ENCODE peak calls at places on chromosomes 11 and 22, in four cellular contexts. One of them, this sample, is unnamed. For H3K9me3, the result is how much of the 10 kb centered on the place peaks cover.

GRCh38 chr11:58659404-58659803 is 36.9 kb downstream of the CNTF start:
- DNase-seq in colonic mucosa: no peak
- DNase-seq in CD4-positive, alpha-beta T cell: no peak
- DNase-seq in cardiac muscle cell: no peak
- DNase-seq in this sample: no peak

GRCh38 chr11:369336-370018 is at the start of gene B4GALNT4:
- DNase-seq in colonic mucosa: no peak
- DNase-seq in CD4-positive, alpha-beta T cell: no peak
- DNase-seq in cardiac muscle cell: peak
- DNase-seq in this sample: no peak

GRCh38 chr11:131688056-131688693 is 317.8 kb downstream of the NTM start:
- DNase-seq in colonic mucosa: peak
- DNase-seq in CD4-positive, alpha-beta T cell: no peak
- DNase-seq in cardiac muscle cell: peak
- DNase-seq in this sample: peak

GRCh38 chr11:8913961-8914660 is 3.1 kb downstream of the AKIP1 start:
- DNase-seq in colonic mucosa: no peak
- DNase-seq in CD4-positive, alpha-beta T cell: peak
- DNase-seq in cardiac muscle cell: peak
- DNase-seq in this sample: peak

GRCh38 chr22:34122064-34122463 is 201.8 kb upstream of the LARGE1 start:
- DNase-seq in colonic mucosa: no peak
- DNase-seq in CD4-positive, alpha-beta T cell: no peak
- DNase-seq in cardiac muscle cell: no peak
- DNase-seq in this sample: no peak

GRCh38 chr11:93741882-93742226 is 382 bp downstream of the C11orf54 start:
- DNase-seq in colonic mucosa: peak
- DNase-seq in CD4-positive, alpha-beta T cell: no peak
- DNase-seq in cardiac muscle cell: peak
- DNase-seq in this sample: peak

GRCh38 chr11:130872961-130873360 is 43.3 kb downstream of the SNX19 start:
- DNase-seq in colonic mucosa: no peak
- DNase-seq in CD4-positive, alpha-beta T cell: no peak
- DNase-seq in cardiac muscle cell: peak
- DNase-seq in this sample: no peak

GRCh38 chr11:2447253-2447950 is 2.6 kb downstream of the KCNQ1 start:
- DNase-seq in colonic mucosa: no peak
- DNase-seq in CD4-positive, alpha-beta T cell: no peak
- DNase-seq in cardiac muscle cell: no peak
- DNase-seq in this sample: no peak

DNA sequence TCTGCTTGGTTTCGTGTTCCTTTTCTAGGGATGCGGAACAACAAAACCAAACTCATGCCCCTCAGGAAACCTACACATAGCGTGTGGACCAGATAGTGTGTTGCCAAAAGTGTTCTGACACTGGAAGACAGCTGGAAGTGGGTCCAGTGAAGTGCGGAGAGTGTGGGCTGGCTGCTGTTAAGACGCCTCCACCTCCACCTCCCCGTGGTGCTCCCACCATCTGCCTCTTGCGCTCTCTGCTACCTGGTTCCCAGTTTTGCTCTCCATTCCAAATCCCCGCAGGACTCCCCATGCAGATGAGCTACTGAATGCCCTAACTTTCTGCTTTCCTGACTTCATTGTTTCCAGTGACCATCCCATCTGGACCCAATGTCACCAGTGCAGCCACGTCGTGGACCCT is 51.8 kb downstream of the NCAPD3 start:
- DNase-seq in colonic mucosa: no peak
- DNase-seq in CD4-positive, alpha-beta T cell: no peak
- DNase-seq in cardiac muscle cell: no peak
- DNase-seq in this sample: no peak
- H3K9me3 ChIP-seq in colonic mucosa: under half
- H3K9me3 ChIP-seq in CD4-positive, alpha-beta T cell: under half
- H3K9me3 ChIP-seq in cardiac muscle cell: under half
- H3K9me3 ChIP-seq in this sample: under half

GRCh38 chr11:46277623-46278386 is at the start of gene CREB3L1:
- DNase-seq in colonic mucosa: peak
- DNase-seq in CD4-positive, alpha-beta T cell: no peak
- DNase-seq in cardiac muscle cell: peak
- DNase-seq in this sample: no peak

GRCh38 chr11:46277313-46277622 is 194 bp upstream of the CREB3L1 start:
- DNase-seq in colonic mucosa: no peak
- DNase-seq in CD4-positive, alpha-beta T cell: no peak
- DNase-seq in cardiac muscle cell: peak
- DNase-seq in this sample: peak

GRCh38 chr11:46279393-46280099 is 2.1 kb downstream of the CREB3L1 start:
- DNase-seq in colonic mucosa: peak
- DNase-seq in CD4-positive, alpha-beta T cell: no peak
- DNase-seq in cardiac muscle cell: peak
- DNase-seq in this sample: peak

GRCh38 chr11:46275964-46276641 is 1.4 kb upstream of the CREB3L1 start:
- DNase-seq in colonic mucosa: peak
- DNase-seq in CD4-positive, alpha-beta T cell: no peak
- DNase-seq in cardiac muscle cell: no peak
- DNase-seq in this sample: no peak

GRCh38 chr11:46278387-46279173 is 1.1 kb downstream of the CREB3L1 start:
- DNase-seq in colonic mucosa: peak
- DNase-seq in CD4-positive, alpha-beta T cell: no peak
- DNase-seq in cardiac muscle cell: peak
- DNase-seq in this sample: no peak
- H3K9me3 ChIP-seq in colonic mucosa: under half
- H3K9me3 ChIP-seq in CD4-positive, alpha-beta T cell: under half
- H3K9me3 ChIP-seq in cardiac muscle cell: under half
- H3K9me3 ChIP-seq in this sample: under half

GRCh38 chr11:124916370-124916710 is 2.7 kb upstream of the HEPN1 start:
- DNase-seq in colonic mucosa: no peak
- DNase-seq in CD4-positive, alpha-beta T cell: no peak
- DNase-seq in cardiac muscle cell: no peak
- DNase-seq in this sample: no peak
- H3K9me3 ChIP-seq in colonic mucosa: under half
- H3K9me3 ChIP-seq in CD4-positive, alpha-beta T cell: under half
- H3K9me3 ChIP-seq in cardiac muscle cell: under half
- H3K9me3 ChIP-seq in this sample: under half

DNA sequence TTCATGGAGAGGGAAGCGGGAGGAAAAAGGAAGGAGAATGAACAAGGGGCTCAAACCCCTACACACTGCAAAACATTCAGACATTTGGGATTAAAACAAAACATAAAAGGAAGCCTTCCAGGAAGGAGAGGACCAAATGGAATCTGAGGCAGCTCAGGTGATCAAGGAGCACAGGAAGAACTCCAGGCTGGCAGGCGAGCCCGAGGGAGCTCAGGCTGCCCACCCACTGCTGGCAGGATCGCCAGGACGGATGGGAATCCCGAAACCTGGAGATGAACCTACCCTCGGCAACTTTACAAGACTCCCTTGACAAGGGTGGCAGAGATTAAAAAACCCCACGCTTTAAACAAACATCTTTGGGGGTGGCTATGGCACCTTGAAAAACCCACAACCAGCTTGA is 5.0 kb upstream of the PYGM start:
- DNase-seq in colonic mucosa: no peak
- DNase-seq in CD4-positive, alpha-beta T cell: no peak
- DNase-seq in cardiac muscle cell: no peak
- DNase-seq in this sample: no peak
- H3K9me3 ChIP-seq in colonic mucosa: under half
- H3K9me3 ChIP-seq in CD4-positive, alpha-beta T cell: under half
- H3K9me3 ChIP-seq in cardiac muscle cell: under half
- H3K9me3 ChIP-seq in this sample: under half

GRCh38 chr22:48742191-48742555 is 1085.5 kb downstream of the BRD1 start:
- DNase-seq in colonic mucosa: no peak
- DNase-seq in CD4-positive, alpha-beta T cell: no peak
- DNase-seq in cardiac muscle cell: no peak
- DNase-seq in this sample: no peak
- H3K9me3 ChIP-seq in colonic mucosa: under half
- H3K9me3 ChIP-seq in CD4-positive, alpha-beta T cell: under half
- H3K9me3 ChIP-seq in cardiac muscle cell: under half
- H3K9me3 ChIP-seq in this sample: under half

GRCh38 chr11:129155745-129156144 is 36.4 kb downstream of the ARHGAP32 start:
- DNase-seq in colonic mucosa: no peak
- DNase-seq in CD4-positive, alpha-beta T cell: no peak
- DNase-seq in cardiac muscle cell: no peak
- DNase-seq in this sample: no peak
- H3K9me3 ChIP-seq in colonic mucosa: under half
- H3K9me3 ChIP-seq in CD4-positive, alpha-beta T cell: under half
- H3K9me3 ChIP-seq in cardiac muscle cell: under half
- H3K9me3 ChIP-seq in this sample: under half

GRCh38 chr22:47203554-47203991 is 441.1 kb downstream of the TBC1D22A start:
- DNase-seq in colonic mucosa: peak
- DNase-seq in CD4-positive, alpha-beta T cell: no peak
- DNase-seq in cardiac muscle cell: no peak
- DNase-seq in this sample: no peak

GRCh38 chr22:47204002-47204979 is 441.8 kb downstream of the TBC1D22A start:
- DNase-seq in colonic mucosa: peak
- DNase-seq in CD4-positive, alpha-beta T cell: no peak
- DNase-seq in cardiac muscle cell: peak
- DNase-seq in this sample: no peak

GRCh38 chr22:47205562-47205961 is 443.1 kb downstream of the TBC1D22A start:
- DNase-seq in colonic mucosa: no peak
- DNase-seq in CD4-positive, alpha-beta T cell: no peak
- DNase-seq in cardiac muscle cell: no peak
- DNase-seq in this sample: no peak

GRCh38 chr22:47206185-47206584 is 443.7 kb downstream of the TBC1D22A start:
- DNase-seq in colonic mucosa: peak
- DNase-seq in CD4-positive, alpha-beta T cell: no peak
- DNase-seq in cardiac muscle cell: no peak
- DNase-seq in this sample: no peak

DNA sequence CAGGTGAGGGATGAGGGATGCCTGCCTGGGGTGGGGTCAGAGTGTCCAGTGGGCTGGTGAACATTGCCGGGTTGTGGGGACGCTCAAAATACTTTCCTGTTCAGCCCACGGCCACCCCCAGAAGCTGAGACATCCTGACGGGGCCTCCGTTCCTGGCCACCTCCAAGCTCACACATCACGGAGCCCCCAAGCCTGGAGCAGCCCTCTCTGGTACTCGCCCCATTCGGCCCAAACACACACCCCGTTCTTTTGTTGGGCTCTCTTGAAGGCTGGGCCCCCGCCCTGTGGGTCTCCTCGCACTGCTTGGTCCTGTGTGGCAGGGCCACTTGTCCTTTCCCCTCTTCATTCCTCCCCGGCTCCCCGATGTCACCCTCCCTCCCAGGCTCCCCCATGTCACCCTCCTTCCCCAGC is 442.6 kb downstream of the TBC1D22A start:
- DNase-seq in colonic mucosa: peak
- DNase-seq in CD4-positive, alpha-beta T cell: no peak
- DNase-seq in cardiac muscle cell: no peak
- DNase-seq in this sample: no peak
- H3K9me3 ChIP-seq in colonic mucosa: under half
- H3K9me3 ChIP-seq in CD4-positive, alpha-beta T cell: under half
- H3K9me3 ChIP-seq in cardiac muscle cell: under half
- H3K9me3 ChIP-seq in this sample: under half